ENCODE peak calls at places on chromosomes 2 and 18, in six cellular contexts. A, S, Z, U, Q and J are unnamed samples.

GRCh38 chr18:13525381-13526029 is 200.9 kb downstream of the FAM210A start:
- DNase-seq in A (no peak), S (no peak), Z (no peak), U (no peak), Q (no peak), J (no peak)

GRCh38 chr2:181859123-181859522 is 32.4 kb upstream of the ITPRID2 start:
- DNase-seq in A (no peak), S (no peak), Z (peak), U (no peak), Q (no peak), J (no peak)

GRCh38 chr2:48474599-48475298 is 55.2 kb upstream of the STON1 start:
- DNase-seq in A (no peak), S (no peak), Z (no peak), U (peak), Q (no peak), J (no peak)

GRCh38 chr2:68943581-68944568 is 8.8 kb downstream of the GKN2 start:
- DNase-seq in A (peak), S (peak), Z (peak), U (peak), Q (peak), J (peak)

GRCh38 chr18:75896865-75897264 is 469.4 kb upstream of the SMIM21 start:
- DNase-seq in A (no peak), S (no peak), Z (peak), U (no peak), Q (peak), J (no peak)

GRCh38 chr2:128414351-128414750 is 95.7 kb upstream of the HS6ST1 start:
- DNase-seq in A (no peak), S (no peak), Z (no peak), U (no peak), Q (no peak), J (no peak)

GRCh38 chr2:192978317-192978874 is 783.7 kb upstream of the TMEFF2 start:
- DNase-seq in A (no peak), S (no peak), Z (no peak), U (no peak), Q (no peak), J (no peak)

GRCh38 chr2:133266926-133267590 is 301.2 kb downstream of the NCKAP5 start:
- DNase-seq in A (no peak), S (no peak), Z (no peak), U (no peak), Q (peak), J (no peak)

GRCh38 chr2:128249555-128249954 is 69.1 kb downstream of the HS6ST1 start:
- DNase-seq in A (no peak), S (no peak), Z (no peak), U (no peak), Q (no peak), J (no peak)

GRCh38 chr18:42792731-42793130 is 322.8 kb downstream of the RIT2 start:
- DNase-seq in A (no peak), S (no peak), Z (no peak), U (no peak), Q (no peak), J (no peak)

DNA sequence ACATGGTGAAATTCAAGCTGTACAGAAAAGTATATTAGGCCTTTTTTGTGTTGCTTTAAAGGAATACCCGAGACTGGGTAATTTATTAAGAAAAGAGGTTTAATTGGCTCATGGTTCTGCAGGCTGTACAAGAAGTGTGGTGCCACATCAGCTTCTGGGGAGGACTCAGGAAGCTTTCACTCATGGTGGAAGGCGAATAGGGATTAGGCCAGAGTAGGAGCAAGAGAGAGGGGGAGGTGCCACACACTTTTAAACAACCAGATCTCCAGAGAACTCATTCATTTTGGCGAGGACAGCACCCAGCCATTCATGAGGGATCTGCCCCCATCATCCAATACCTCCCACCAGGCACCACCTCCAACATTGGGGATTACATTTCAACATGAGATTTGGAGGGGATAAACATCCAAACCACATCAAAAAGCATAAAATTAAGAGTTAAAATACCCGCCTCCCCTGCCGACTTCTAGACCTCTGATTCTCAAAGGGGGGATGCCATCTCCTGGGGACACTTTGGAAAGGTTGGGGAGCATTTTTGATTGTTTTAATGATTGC is 15.1 kb upstream of the LIPG start:
- DNase-seq in A (no peak), S (no peak), Z (no peak), U (no peak), Q (no peak), J (no peak)
- H3K4me3 ChIP-seq in A (no peak), S (no peak), Z (no peak), U (no peak), Q (no peak), J (no peak)

DNA sequence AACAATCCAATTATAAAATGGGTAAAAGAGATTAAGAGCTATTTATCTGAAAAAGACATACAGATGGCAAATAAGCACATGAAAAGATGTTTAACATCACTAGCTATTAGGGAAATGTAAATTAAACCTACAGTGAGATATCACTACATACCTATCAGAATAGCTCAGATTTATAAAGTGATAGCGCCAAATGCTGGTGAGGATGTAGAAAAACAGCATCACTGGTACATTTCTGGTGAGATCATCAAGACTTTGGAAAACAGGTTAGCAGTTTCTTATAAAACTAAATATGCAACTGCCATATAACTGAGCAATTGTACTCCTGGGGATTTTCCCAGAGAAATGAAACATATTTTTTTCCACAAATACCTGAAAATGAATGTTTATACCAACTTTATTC is 100.4 kb downstream of the ACOXL start:
- DNase-seq in A (no peak), S (no peak), Z (no peak), U (no peak), Q (no peak), J (no peak)
- TF ChIP-seq CTCF in A (no peak), S (no peak), Z (no peak), U (no peak), Q (peak), J (no peak)

DNA sequence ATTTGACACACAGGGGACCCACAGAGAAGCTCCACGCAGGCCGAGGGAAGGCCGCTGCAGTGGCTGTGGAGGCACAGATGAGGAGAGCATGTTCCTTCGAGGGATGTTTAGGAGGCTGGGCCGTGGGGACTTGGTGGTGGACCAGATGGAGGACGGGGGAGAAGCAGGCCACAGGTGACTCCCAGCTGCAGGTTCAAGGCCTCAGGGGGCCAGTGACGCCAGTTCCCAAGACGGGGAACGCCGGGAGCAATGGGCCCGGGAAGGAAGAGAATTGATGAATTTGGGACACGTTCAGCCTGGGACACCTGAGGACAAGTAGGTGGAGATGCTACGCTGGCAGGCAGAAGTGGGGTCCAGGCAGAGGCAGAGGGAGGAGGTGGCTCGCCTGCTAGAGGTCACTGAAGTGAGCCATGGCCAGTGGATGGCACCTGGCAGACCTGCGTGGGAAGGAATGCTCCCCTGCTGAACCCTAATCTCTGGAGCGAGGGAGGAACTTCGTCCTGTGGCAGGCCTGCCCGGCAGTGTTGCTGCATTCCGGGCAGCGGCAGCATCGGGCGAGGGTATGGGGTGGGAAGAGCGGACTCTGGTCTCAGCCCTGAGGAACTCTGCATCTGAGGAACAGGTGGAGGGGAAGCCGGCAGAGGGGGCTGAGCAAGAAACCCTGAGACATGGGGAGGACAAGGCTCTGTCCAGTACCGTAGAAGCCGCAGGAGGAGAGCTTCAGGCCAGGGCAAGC is 25.2 kb upstream of the HPCAL1 start:
- DNase-seq in A (no peak), S (no peak), Z (no peak), U (no peak), Q (no peak), J (no peak)
- H3K4me3 ChIP-seq in A (no peak), S (no peak), Z (no peak), U (no peak), Q (no peak), J (no peak)

GRCh38 chr2:46769809-46770208 is 145.8 kb downstream of the MCFD2 start:
- DNase-seq in A (no peak), S (no peak), Z (no peak), U (no peak), Q (no peak), J (no peak)
- TF ChIP-seq CTCF in A (no peak), S (no peak), Z (peak), U (peak), Q (peak), J (no peak)